ENCODE peak calls at places on chromosomes 7 and 10, in five cellular contexts. One of them, this sample, is unnamed.

GRCh38 chr10:35986756-35987467 is 344.8 kb upstream of the FZD8 start:
- DNase-seq in Calu3: no peak
- DNase-seq in glutamatergic neuron: no peak
- DNase-seq in iris pigment epithelial cell: no peak
- DNase-seq in RKO: no peak
- DNase-seq in this sample: no peak

GRCh38 chr10:67306588-67307205 is 380.9 kb downstream of the LRRTM3 start:
- DNase-seq in iris pigment epithelial cell: peak
- DNase-seq in RKO: peak
- DNase-seq in glutamatergic neuron: no peak
- DNase-seq in Calu3: peak
- DNase-seq in this sample: no peak

GRCh38 chr10:553233-553632 is 136.2 kb downstream of the DIP2C start:
- DNase-seq in RKO: no peak
- DNase-seq in iris pigment epithelial cell: no peak
- DNase-seq in glutamatergic neuron: no peak
- DNase-seq in Calu3: no peak
- DNase-seq in this sample: no peak

GRCh38 chr7:41163991-41164390 is 538.9 kb downstream of the INHBA start:
- DNase-seq in Calu3: no peak
- DNase-seq in glutamatergic neuron: no peak
- DNase-seq in RKO: no peak
- DNase-seq in iris pigment epithelial cell: no peak
- DNase-seq in this sample: no peak

GRCh38 chr7:150787321-150788281 is 12.6 kb downstream of the TMEM176B start:
- DNase-seq in Calu3: no peak
- DNase-seq in iris pigment epithelial cell: peak
- DNase-seq in RKO: no peak
- DNase-seq in glutamatergic neuron: no peak
- DNase-seq in this sample: no peak

GRCh38 chr7:85055906-85056305 is 130.9 kb downstream of the SEMA3D start:
- DNase-seq in Calu3: no peak
- DNase-seq in glutamatergic neuron: no peak
- DNase-seq in RKO: no peak
- DNase-seq in iris pigment epithelial cell: no peak
- DNase-seq in this sample: no peak

GRCh38 chr10:124010563-124011131 is 82.8 kb downstream of the CHST15 start:
- DNase-seq in iris pigment epithelial cell: no peak
- DNase-seq in RKO: no peak
- DNase-seq in Calu3: no peak
- DNase-seq in glutamatergic neuron: peak
- DNase-seq in this sample: no peak

GRCh38 chr7:18064242-18064838 is 36.7 kb upstream of the PRPS1L1 start:
- DNase-seq in Calu3: peak
- DNase-seq in RKO: peak
- DNase-seq in glutamatergic neuron: peak
- DNase-seq in iris pigment epithelial cell: no peak
- DNase-seq in this sample: no peak

GRCh38 chr10:28280652-28281051 is 22.2 kb downstream of the MPP7 start:
- DNase-seq in iris pigment epithelial cell: peak
- DNase-seq in RKO: no peak
- DNase-seq in glutamatergic neuron: no peak
- DNase-seq in Calu3: no peak
- DNase-seq in this sample: no peak

GRCh38 chr7:98027342-98028033 is 37.5 kb upstream of the OCM2 start:
- DNase-seq in iris pigment epithelial cell: no peak
- DNase-seq in Calu3: no peak
- DNase-seq in RKO: no peak
- DNase-seq in glutamatergic neuron: no peak
- DNase-seq in this sample: no peak

GRCh38 chr10:115136616-115137015 is 43.5 kb downstream of the ATRNL1 start:
- DNase-seq in Calu3: no peak
- DNase-seq in RKO: no peak
- DNase-seq in iris pigment epithelial cell: no peak
- DNase-seq in glutamatergic neuron: no peak
- DNase-seq in this sample: no peak

GRCh38 chr7:21960922-21961321 is 15.2 kb upstream of the CDCA7L start:
- DNase-seq in glutamatergic neuron: no peak
- DNase-seq in iris pigment epithelial cell: peak
- DNase-seq in RKO: peak
- DNase-seq in Calu3: peak
- DNase-seq in this sample: no peak

GRCh38 chr10:3866347-3866746 is 81.3 kb upstream of the KLF6 start:
- DNase-seq in Calu3: no peak
- DNase-seq in RKO: no peak
- DNase-seq in glutamatergic neuron: no peak
- DNase-seq in iris pigment epithelial cell: no peak
- DNase-seq in this sample: no peak

GRCh38 chr7:150357277-150357676 is 11.3 kb upstream of the REPIN1 start:
- DNase-seq in glutamatergic neuron: no peak
- DNase-seq in Calu3: no peak
- DNase-seq in RKO: no peak
- DNase-seq in iris pigment epithelial cell: no peak
- DNase-seq in this sample: peak

GRCh38 chr10:4519691-4520402 is 306.2 kb upstream of the AKR1E2 start:
- DNase-seq in Calu3: no peak
- DNase-seq in RKO: peak
- DNase-seq in glutamatergic neuron: no peak
- DNase-seq in iris pigment epithelial cell: peak
- DNase-seq in this sample: no peak

GRCh38 chr10:45004661-45005060 is 3.9 kb downstream of the ZNF22 start:
- DNase-seq in glutamatergic neuron: no peak
- DNase-seq in Calu3: no peak
- DNase-seq in RKO: no peak
- DNase-seq in iris pigment epithelial cell: no peak
- DNase-seq in this sample: no peak

GRCh38 chr10:79249156-79250121 is 97.8 kb upstream of the PPIF start:
- DNase-seq in Calu3: no peak
- DNase-seq in RKO: no peak
- DNase-seq in glutamatergic neuron: no peak
- DNase-seq in iris pigment epithelial cell: no peak
- DNase-seq in this sample: no peak

GRCh38 chr10:38003026-38003425 is 7.4 kb upstream of the ZNF33A start:
- DNase-seq in Calu3: no peak
- DNase-seq in iris pigment epithelial cell: no peak
- DNase-seq in RKO: no peak
- DNase-seq in glutamatergic neuron: no peak
- DNase-seq in this sample: no peak